ENCODE peak calls at places on chromosomes 11 and 22, in eight cellular contexts. One of them, this sample, is unnamed.

GRCh38 chr11:19935507-19935906 is 222.9 kb downstream of the NAV2 start:
- DNase-seq in hippocampal formation: no peak
- DNase-seq in activated CD4-positive, alpha-beta T cell treated with anti-CD3 and anti-CD28 coated beads, Interleukin-2, amount 50 U/mL, for 1 hour: no peak
- DNase-seq in neural progenitor cell: peak
- DNase-seq in endothelial cell: no peak
- DNase-seq in NCI-H1694: no peak
- DNase-seq in stimulated activated CD8-positive, alpha-beta memory T cell treated with anti-CD3 and anti-CD28 coated beads, Interleukin-4, amount 100 ng/mL, for 24 hours: no peak
- DNase-seq in stimulated activated CD4-positive, alpha-beta T cell treated with anti-CD3 and anti-CD28 coated beads, Interleukin-1b, Interleukin-23, amount 100 ng/mL, for 48 hours: no peak
- DNase-seq in this sample: no peak

GRCh38 chr11:134120921-134121526 is 52.2 kb downstream of the JAM3 start:
- DNase-seq in neural progenitor cell: no peak
- DNase-seq in activated CD4-positive, alpha-beta T cell treated with anti-CD3 and anti-CD28 coated beads, Interleukin-2, amount 50 U/mL, for 1 hour: no peak
- DNase-seq in endothelial cell: peak
- DNase-seq in hippocampal formation: peak
- DNase-seq in stimulated activated CD8-positive, alpha-beta memory T cell treated with anti-CD3 and anti-CD28 coated beads, Interleukin-4, amount 100 ng/mL, for 24 hours: no peak
- DNase-seq in stimulated activated CD4-positive, alpha-beta T cell treated with anti-CD3 and anti-CD28 coated beads, Interleukin-1b, Interleukin-23, amount 100 ng/mL, for 48 hours: no peak
- DNase-seq in NCI-H1694: no peak
- DNase-seq in this sample: no peak

GRCh38 chr22:22031183-22031560 is 48.6 kb upstream of the TOP3B start:
- DNase-seq in neural progenitor cell: no peak
- DNase-seq in stimulated activated CD4-positive, alpha-beta T cell treated with anti-CD3 and anti-CD28 coated beads, Interleukin-1b, Interleukin-23, amount 100 ng/mL, for 48 hours: no peak
- DNase-seq in activated CD4-positive, alpha-beta T cell treated with anti-CD3 and anti-CD28 coated beads, Interleukin-2, amount 50 U/mL, for 1 hour: no peak
- DNase-seq in NCI-H1694: no peak
- DNase-seq in endothelial cell: no peak
- DNase-seq in hippocampal formation: no peak
- DNase-seq in stimulated activated CD8-positive, alpha-beta memory T cell treated with anti-CD3 and anti-CD28 coated beads, Interleukin-4, amount 100 ng/mL, for 24 hours: no peak
- DNase-seq in this sample: no peak

GRCh38 chr11:83827940-83828554 is 541.9 kb upstream of the CCDC90B start:
- DNase-seq in hippocampal formation: no peak
- DNase-seq in endothelial cell: no peak
- DNase-seq in stimulated activated CD4-positive, alpha-beta T cell treated with anti-CD3 and anti-CD28 coated beads, Interleukin-1b, Interleukin-23, amount 100 ng/mL, for 48 hours: no peak
- DNase-seq in stimulated activated CD8-positive, alpha-beta memory T cell treated with anti-CD3 and anti-CD28 coated beads, Interleukin-4, amount 100 ng/mL, for 24 hours: no peak
- DNase-seq in activated CD4-positive, alpha-beta T cell treated with anti-CD3 and anti-CD28 coated beads, Interleukin-2, amount 50 U/mL, for 1 hour: no peak
- DNase-seq in NCI-H1694: peak
- DNase-seq in neural progenitor cell: peak
- DNase-seq in this sample: no peak

GRCh38 chr22:46057206-46057605 is 80.2 kb upstream of the WNT7B start:
- DNase-seq in stimulated activated CD8-positive, alpha-beta memory T cell treated with anti-CD3 and anti-CD28 coated beads, Interleukin-4, amount 100 ng/mL, for 24 hours: no peak
- DNase-seq in activated CD4-positive, alpha-beta T cell treated with anti-CD3 and anti-CD28 coated beads, Interleukin-2, amount 50 U/mL, for 1 hour: no peak
- DNase-seq in endothelial cell: no peak
- DNase-seq in NCI-H1694: no peak
- DNase-seq in hippocampal formation: no peak
- DNase-seq in stimulated activated CD4-positive, alpha-beta T cell treated with anti-CD3 and anti-CD28 coated beads, Interleukin-1b, Interleukin-23, amount 100 ng/mL, for 48 hours: no peak
- DNase-seq in neural progenitor cell: no peak
- DNase-seq in this sample: no peak

GRCh38 chr22:30266445-30267381 is at the start of gene OSM:
- DNase-seq in hippocampal formation: peak
- DNase-seq in neural progenitor cell: no peak
- DNase-seq in endothelial cell: no peak
- DNase-seq in stimulated activated CD4-positive, alpha-beta T cell treated with anti-CD3 and anti-CD28 coated beads, Interleukin-1b, Interleukin-23, amount 100 ng/mL, for 48 hours: peak
- DNase-seq in stimulated activated CD8-positive, alpha-beta memory T cell treated with anti-CD3 and anti-CD28 coated beads, Interleukin-4, amount 100 ng/mL, for 24 hours: peak
- DNase-seq in activated CD4-positive, alpha-beta T cell treated with anti-CD3 and anti-CD28 coated beads, Interleukin-2, amount 50 U/mL, for 1 hour: peak
- DNase-seq in NCI-H1694: no peak
- DNase-seq in this sample: peak

GRCh38 chr11:1853376-1854131 is 670 bp downstream of the LSP1 start:
- DNase-seq in stimulated activated CD4-positive, alpha-beta T cell treated with anti-CD3 and anti-CD28 coated beads, Interleukin-1b, Interleukin-23, amount 100 ng/mL, for 48 hours: no peak
- DNase-seq in endothelial cell: no peak
- DNase-seq in NCI-H1694: no peak
- DNase-seq in stimulated activated CD8-positive, alpha-beta memory T cell treated with anti-CD3 and anti-CD28 coated beads, Interleukin-4, amount 100 ng/mL, for 24 hours: no peak
- DNase-seq in hippocampal formation: no peak
- DNase-seq in neural progenitor cell: no peak
- DNase-seq in activated CD4-positive, alpha-beta T cell treated with anti-CD3 and anti-CD28 coated beads, Interleukin-2, amount 50 U/mL, for 1 hour: no peak
- DNase-seq in this sample: no peak

GRCh38 chr11:108084811-108085210 is 36.6 kb upstream of the ACAT1 start:
- DNase-seq in stimulated activated CD4-positive, alpha-beta T cell treated with anti-CD3 and anti-CD28 coated beads, Interleukin-1b, Interleukin-23, amount 100 ng/mL, for 48 hours: no peak
- DNase-seq in endothelial cell: no peak
- DNase-seq in activated CD4-positive, alpha-beta T cell treated with anti-CD3 and anti-CD28 coated beads, Interleukin-2, amount 50 U/mL, for 1 hour: no peak
- DNase-seq in neural progenitor cell: no peak
- DNase-seq in stimulated activated CD8-positive, alpha-beta memory T cell treated with anti-CD3 and anti-CD28 coated beads, Interleukin-4, amount 100 ng/mL, for 24 hours: no peak
- DNase-seq in hippocampal formation: no peak
- DNase-seq in NCI-H1694: no peak
- DNase-seq in this sample: no peak

GRCh38 chr22:43992331-43992821 is 31.7 kb upstream of the PARVB start:
- DNase-seq in stimulated activated CD4-positive, alpha-beta T cell treated with anti-CD3 and anti-CD28 coated beads, Interleukin-1b, Interleukin-23, amount 100 ng/mL, for 48 hours: no peak
- DNase-seq in endothelial cell: no peak
- DNase-seq in NCI-H1694: no peak
- DNase-seq in hippocampal formation: no peak
- DNase-seq in stimulated activated CD8-positive, alpha-beta memory T cell treated with anti-CD3 and anti-CD28 coated beads, Interleukin-4, amount 100 ng/mL, for 24 hours: no peak
- DNase-seq in activated CD4-positive, alpha-beta T cell treated with anti-CD3 and anti-CD28 coated beads, Interleukin-2, amount 50 U/mL, for 1 hour: no peak
- DNase-seq in neural progenitor cell: no peak
- DNase-seq in this sample: no peak

GRCh38 chr11:76642341-76642740 is 28.2 kb downstream of the LRRC32 start:
- DNase-seq in stimulated activated CD8-positive, alpha-beta memory T cell treated with anti-CD3 and anti-CD28 coated beads, Interleukin-4, amount 100 ng/mL, for 24 hours: no peak
- DNase-seq in endothelial cell: no peak
- DNase-seq in neural progenitor cell: no peak
- DNase-seq in NCI-H1694: no peak
- DNase-seq in hippocampal formation: no peak
- DNase-seq in activated CD4-positive, alpha-beta T cell treated with anti-CD3 and anti-CD28 coated beads, Interleukin-2, amount 50 U/mL, for 1 hour: no peak
- DNase-seq in stimulated activated CD4-positive, alpha-beta T cell treated with anti-CD3 and anti-CD28 coated beads, Interleukin-1b, Interleukin-23, amount 100 ng/mL, for 48 hours: peak
- DNase-seq in this sample: no peak

This sample was measured in T-helper 22 cell.